ENCODE peak calls at places on chromosomes 6 and 20, in five cellular contexts. One of them, this sample, is unnamed. For H3K36me3 and H3K9me3, the result is how much of the 10 kb centered on the place peaks cover.

GRCh38 chr6:15763827-15764226 is 101.0 kb upstream of the DTNBP1 start:
- DNase-seq in adipocyte: peak
- DNase-seq in tibial artery: no peak
- DNase-seq in tibial nerve: no peak
- DNase-seq in upper lobe of left lung: no peak
- DNase-seq in this sample: no peak

GRCh38 chr6:63245908-63246307 is 34.6 kb downstream of the FKBP1C start:
- DNase-seq in adipocyte: no peak
- DNase-seq in tibial artery: no peak
- DNase-seq in tibial nerve: no peak
- DNase-seq in upper lobe of left lung: no peak
- DNase-seq in this sample: no peak

GRCh38 chr6:83270971-83271714 is 78.0 kb downstream of the RWDD2A start:
- DNase-seq in adipocyte: peak
- DNase-seq in tibial artery: no peak
- DNase-seq in tibial nerve: no peak
- DNase-seq in upper lobe of left lung: no peak
- DNase-seq in this sample: no peak

GRCh38 chr6:88376759-88377387 is 210.7 kb upstream of the CNR1 start:
- DNase-seq in adipocyte: peak
- DNase-seq in tibial artery: no peak
- DNase-seq in tibial nerve: no peak
- DNase-seq in upper lobe of left lung: no peak
- DNase-seq in this sample: no peak

GRCh38 chr6:118648866-118649554 is 2.4 kb downstream of the CEP85L start:
- DNase-seq in adipocyte: peak
- DNase-seq in tibial artery: no peak
- DNase-seq in tibial nerve: no peak
- DNase-seq in upper lobe of left lung: no peak
- DNase-seq in this sample: no peak

GRCh38 chr20:40232288-40232687 is 456.7 kb downstream of the MAFB start:
- DNase-seq in adipocyte: no peak
- DNase-seq in tibial artery: no peak
- DNase-seq in tibial nerve: no peak
- DNase-seq in upper lobe of left lung: no peak
- DNase-seq in this sample: no peak

GRCh38 chr20:32192698-32193097 is 14.8 kb downstream of the PLAGL2 start:
- DNase-seq in adipocyte: no peak
- DNase-seq in tibial artery: peak
- DNase-seq in tibial nerve: no peak
- DNase-seq in upper lobe of left lung: no peak
- DNase-seq in this sample: no peak

GRCh38 chr6:111791415-111791814 is 81.8 kb downstream of the FYN start:
- DNase-seq in adipocyte: peak
- DNase-seq in tibial artery: no peak
- DNase-seq in tibial nerve: no peak
- DNase-seq in upper lobe of left lung: no peak
- DNase-seq in this sample: peak

GRCh38 chr20:32784369-32785080 is 22.3 kb downstream of the DNMT3B start:
- DNase-seq in adipocyte: no peak
- DNase-seq in tibial artery: no peak
- DNase-seq in tibial nerve: no peak
- DNase-seq in upper lobe of left lung: no peak
- DNase-seq in this sample: no peak

GRCh38 chr20:12179692-12180091 is 262.0 kb downstream of the BTBD3 start:
- DNase-seq in adipocyte: no peak
- DNase-seq in tibial artery: no peak
- DNase-seq in tibial nerve: no peak
- DNase-seq in upper lobe of left lung: no peak
- DNase-seq in this sample: no peak

GRCh38 chr6:17640477-17640917 is 40.4 kb downstream of the FAM8A1 start:
- DNase-seq in adipocyte: peak
- DNase-seq in tibial artery: no peak
- DNase-seq in tibial nerve: no peak
- DNase-seq in upper lobe of left lung: no peak
- DNase-seq in this sample: no peak
- H3K36me3 ChIP-seq in adipocyte: half or more
- H3K36me3 ChIP-seq in tibial artery: under half
- H3K36me3 ChIP-seq in tibial nerve: under half
- H3K36me3 ChIP-seq in upper lobe of left lung: under half
- H3K36me3 ChIP-seq in this sample: half or more

GRCh38 chr20:55947701-55948100 is 57.6 kb downstream of the CBLN4 start:
- DNase-seq in adipocyte: no peak
- DNase-seq in tibial artery: no peak
- DNase-seq in tibial nerve: no peak
- DNase-seq in upper lobe of left lung: no peak
- DNase-seq in this sample: no peak

DNA sequence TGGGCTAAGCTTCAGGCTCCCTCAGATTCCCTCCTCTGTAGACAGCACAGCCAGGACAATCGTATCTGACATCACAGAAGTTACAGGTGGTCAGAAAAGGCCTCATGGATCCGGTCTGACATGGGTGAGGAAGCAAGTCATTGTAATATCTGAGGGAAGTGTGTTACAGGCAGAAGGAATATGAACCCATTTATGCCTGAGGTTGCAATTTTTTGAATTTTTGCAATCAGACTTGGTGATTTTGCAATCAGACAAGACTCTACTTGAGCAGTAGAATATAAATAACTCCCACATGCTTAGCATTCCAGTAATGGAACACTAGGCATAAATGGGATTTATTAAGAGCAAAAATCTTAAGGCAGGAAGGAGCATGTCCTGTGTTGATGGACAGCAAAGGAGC is 52.1 kb downstream of the CBLN4 start:
- DNase-seq in adipocyte: no peak
- DNase-seq in tibial artery: no peak
- DNase-seq in tibial nerve: no peak
- DNase-seq in upper lobe of left lung: no peak
- DNase-seq in this sample: no peak
- H3K9me3 ChIP-seq in adipocyte: under half
- H3K9me3 ChIP-seq in tibial artery: under half
- H3K9me3 ChIP-seq in tibial nerve: under half
- H3K9me3 ChIP-seq in upper lobe of left lung: under half
- H3K9me3 ChIP-seq in this sample: under half

GRCh38 chr20:57263127-57263609 is 3.3 kb downstream of the BMP7 start:
- DNase-seq in adipocyte: no peak
- DNase-seq in tibial artery: no peak
- DNase-seq in tibial nerve: no peak
- DNase-seq in upper lobe of left lung: no peak
- DNase-seq in this sample: no peak
- H3K36me3 ChIP-seq in adipocyte: under half
- H3K36me3 ChIP-seq in tibial artery: under half
- H3K36me3 ChIP-seq in tibial nerve: under half
- H3K36me3 ChIP-seq in upper lobe of left lung: under half
- H3K36me3 ChIP-seq in this sample: under half

DNA sequence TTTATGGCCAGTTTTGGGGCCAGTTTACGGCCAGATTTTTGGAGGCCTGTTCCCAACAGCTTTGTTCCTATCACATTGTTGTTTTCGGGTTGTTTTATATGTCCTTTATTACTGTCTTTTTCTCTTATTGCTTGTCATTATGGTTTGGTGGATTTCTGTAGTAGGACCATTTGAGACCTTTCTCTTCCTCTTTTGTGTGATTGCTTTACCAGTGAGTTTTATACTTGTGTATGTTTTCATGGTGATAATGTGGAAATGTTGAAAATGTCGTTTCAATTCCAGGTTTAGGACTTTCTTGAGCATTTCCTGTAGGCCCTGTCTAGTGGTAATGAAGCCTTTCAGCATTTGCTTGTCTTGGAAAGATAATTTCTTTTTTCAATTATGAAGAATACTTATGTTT is 17.8 kb downstream of the HLA-B start:
- DNase-seq in adipocyte: no peak
- DNase-seq in tibial artery: no peak
- DNase-seq in tibial nerve: no peak
- DNase-seq in upper lobe of left lung: no peak
- DNase-seq in this sample: no peak
- H3K9me3 ChIP-seq in adipocyte: under half
- H3K9me3 ChIP-seq in tibial artery: under half
- H3K9me3 ChIP-seq in tibial nerve: under half
- H3K9me3 ChIP-seq in upper lobe of left lung: under half
- H3K9me3 ChIP-seq in this sample: under half

This sample was measured in MG63.